ENCODE peak calls at places on chromosomes 5 and 9, in nine cellular contexts. J, X, W, Y, F, N, Z, D and H are unnamed samples.

GRCh38 chr9:23914431-23915003 is 88.5 kb upstream of the ELAVL2 start:
- DNase-seq in J (no peak), X (no peak), W (no peak), Y (no peak), F (no peak), N (no peak), Z (no peak), D (no peak), H (no peak)

GRCh38 chr5:151770383-151771258 is 1.1 kb upstream of the G3BP1 start:
- DNase-seq in J (peak; percentile 83), X (no peak), W (peak; percentile 92), Y (peak; percentile 88), F (no peak), N (peak; percentile 82), Z (peak; percentile 79), D (peak; percentile 73), H (peak; percentile 55)

GRCh38 chr5:122129332-122129731 is at the start of gene ZNF474:
- DNase-seq in J (no peak), X (peak; percentile 94), W (peak; percentile 97), Y (no peak), F (peak; percentile 93), N (peak; percentile 56), Z (peak; percentile 60), D (peak; percentile 29), H (peak; percentile 3)

GRCh38 chr5:175517824-175518450 is 39.6 kb downstream of the SFXN1 start:
- DNase-seq in J (no peak), X (peak; percentile 21), W (peak; percentile 67), Y (no peak), F (peak; percentile 31), N (no peak), Z (no peak), D (no peak), H (no peak)

GRCh38 chr5:32506809-32507208 is 62.3 kb upstream of the ZFR start:
- DNase-seq in J (no peak), X (peak; percentile 64), W (peak; percentile 60), Y (no peak), F (peak; percentile 78), N (no peak), Z (no peak), D (peak; percentile 10), H (no peak)

GRCh38 chr5:125012727-125013451 is 266.4 kb upstream of the ZNF608 start:
- DNase-seq in J (no peak), X (no peak), W (no peak), Y (no peak), F (no peak), N (no peak), Z (no peak), D (no peak), H (no peak)

GRCh38 chr5:173885481-173886010 is 2.6 kb upstream of the CPEB4 start:
- DNase-seq in J (no peak), X (no peak), W (peak; percentile 61), Y (no peak), F (no peak), N (no peak), Z (no peak), D (peak; percentile 80), H (no peak)

GRCh38 chr5:27944471-27944870 is 906.1 kb upstream of the CDH9 start:
- DNase-seq in J (no peak), X (no peak), W (no peak), Y (no peak), F (no peak), N (no peak), Z (no peak), D (no peak), H (no peak)

GRCh38 chr5:139379626-139380449 is 3.3 kb downstream of the SLC23A1 start:
- DNase-seq in J (no peak), X (no peak), W (no peak), Y (no peak), F (no peak), N (no peak), Z (no peak), D (no peak), H (no peak)

GRCh38 chr5:73694089-73694488 is 68.1 kb downstream of the ARHGEF28 start:
- DNase-seq in J (no peak), X (no peak), W (no peak), Y (no peak), F (no peak), N (no peak), Z (no peak), D (no peak), H (no peak)

GRCh38 chr9:92534199-92535159 is 1.3 kb downstream of the ECM2 start:
- DNase-seq in J (no peak), X (no peak), W (no peak), Y (no peak), F (no peak), N (no peak), Z (no peak), D (no peak), H (no peak)

GRCh38 chr9:133759146-133759900 is 21.2 kb upstream of the SARDH start:
- DNase-seq in J (no peak), X (no peak), W (no peak), Y (no peak), F (no peak), N (peak; percentile 40), Z (peak; percentile 48), D (no peak), H (no peak)

GRCh38 chr9:13770956-13771355 is 491.5 kb upstream of the MPDZ start:
- DNase-seq in J (no peak), X (no peak), W (no peak), Y (no peak), F (no peak), N (no peak), Z (no peak), D (no peak), H (no peak)

GRCh38 chr9:93441181-93441580 is 10.3 kb upstream of the FAM120A start:
- DNase-seq in J (no peak), X (no peak), W (no peak), Y (no peak), F (no peak), N (no peak), Z (no peak), D (no peak), H (no peak)

GRCh38 chr5:174384509-174384947 is 339.0 kb downstream of the NSG2 start:
- DNase-seq in J (no peak), X (peak; percentile 50), W (peak; percentile 86), Y (no peak), F (peak; percentile 38), N (no peak), Z (no peak), D (no peak), H (no peak)

GRCh38 chr5:99586878-99587277 is 658.1 kb upstream of the CHD1 start:
- DNase-seq in J (no peak), X (no peak), W (no peak), Y (no peak), F (no peak), N (no peak), Z (no peak), D (no peak), H (no peak)

GRCh38 chr5:90133941-90134340 is 275.6 kb downstream of the CETN3 start:
- DNase-seq in J (no peak), X (no peak), W (peak; percentile 19), Y (no peak), F (no peak), N (no peak), Z (no peak), D (no peak), H (no peak)

GRCh38 chr5:90134892-90135291 is 274.7 kb downstream of the CETN3 start:
- DNase-seq in J (peak; percentile 54), X (no peak), W (peak; percentile 91), Y (peak; percentile 64), F (no peak), N (peak; percentile 81), Z (no peak), D (peak; percentile 27), H (no peak)

GRCh38 chr5:90136952-90137528 is 272.5 kb downstream of the CETN3 start:
- DNase-seq in J (no peak), X (no peak), W (no peak), Y (no peak), F (no peak), N (no peak), Z (no peak), D (no peak), H (no peak)

GRCh38 chr5:90134381-90134780 is 275.2 kb downstream of the CETN3 start:
- DNase-seq in J (no peak), X (no peak), W (no peak), Y (no peak), F (no peak), N (no peak), Z (no peak), D (no peak), H (no peak)

DNA sequence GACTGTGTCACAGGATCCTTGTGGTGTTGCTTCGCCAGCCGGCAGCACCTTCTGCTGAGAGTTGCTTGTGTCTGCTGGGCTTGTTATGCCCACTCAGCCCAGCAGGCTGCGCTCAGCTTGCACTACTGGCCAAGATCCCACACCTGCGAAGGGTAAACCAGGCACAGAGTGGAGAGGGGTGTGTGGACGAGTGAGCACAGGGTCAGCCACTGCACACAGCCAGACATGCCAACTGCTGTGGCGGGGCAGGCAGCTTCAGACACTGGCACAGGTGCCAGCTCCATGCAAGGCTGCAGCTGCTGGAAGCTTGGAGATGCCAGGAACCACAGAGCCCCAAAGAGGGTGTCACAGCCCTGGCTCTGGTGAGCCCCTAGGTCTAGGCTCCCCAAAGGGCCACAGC is 273.6 kb downstream of the CETN3 start:
- DNase-seq in J (no peak), X (no peak), W (no peak), Y (no peak), F (no peak), N (no peak), Z (peak; percentile 68), D (peak; percentile 70), H (no peak)
- TF ChIP-seq CTCF in J (no peak), X (no peak), W (no peak), Y (no peak), F (no peak), N (no peak), Z (peak; percentile 74), D (peak; percentile 27), H (peak; percentile 43)

GRCh38 chr9:8254527-8254926 is 454.9 kb upstream of the DMAC1 start:
- DNase-seq in J (no peak), X (no peak), W (peak; percentile 10), Y (no peak), F (no peak), N (no peak), Z (no peak), D (no peak), H (no peak)
- TF ChIP-seq CTCF in J (no peak), X (no peak), W (no peak), Y (no peak), F (no peak), N (no peak), Z (no peak), D (no peak), H (no peak)

DNA sequence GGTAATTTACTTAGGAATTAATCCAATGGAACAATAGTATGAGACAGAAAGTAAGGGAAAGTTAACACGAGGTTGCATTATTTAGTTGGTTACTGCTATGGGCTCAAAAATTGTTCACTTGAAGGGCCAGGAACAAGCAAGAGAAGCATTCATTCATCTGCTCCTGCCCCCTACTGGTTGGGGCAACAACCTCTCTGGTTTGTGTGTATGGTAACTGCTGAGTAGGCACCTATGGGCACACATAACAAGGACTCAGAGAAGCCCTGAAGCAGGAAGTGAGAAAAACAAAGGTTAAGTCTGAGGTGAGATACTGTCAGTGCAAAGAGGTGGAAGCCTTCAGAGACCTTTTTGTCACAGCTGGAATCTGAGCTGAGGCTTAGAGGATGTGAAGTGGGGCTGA is 34.4 kb upstream of the RANBP6 start:
- DNase-seq in J (no peak), X (no peak), W (peak; percentile 10), Y (no peak), F (no peak), N (no peak), Z (peak; percentile 31), D (peak; percentile 41), H (no peak)
- TF ChIP-seq CTCF in J (peak; percentile 27), X (peak; percentile 5), W (peak; percentile 47), Y (no peak), F (peak; percentile 32), N (no peak), Z (peak; percentile 46), D (no peak), H (peak; percentile 44)

GRCh38 chr5:36492998-36493655 is 113.3 kb upstream of the SLC1A3 start:
- DNase-seq in J (no peak), X (no peak), W (no peak), Y (no peak), F (no peak), N (no peak), Z (no peak), D (no peak), H (no peak)
- TF ChIP-seq CTCF in J (no peak), X (no peak), W (no peak), Y (no peak), F (no peak), N (no peak), Z (no peak), D (no peak), H (no peak)